ENCODE peak calls at places on chromosome 5, in nine cellular contexts. W, H, N, Y, L, C, I, B and X are unnamed samples.
A peak's percentile ranks its signal among the peaks of the same experiment; 100 is the strongest.

GRCh38 chr5:17966636-17967402 is 332.6 kb downstream of the TAF11L14 start:
- DNase-seq in Y (no peak), I (peak; percentile 31), N (no peak), C (no peak), L (no peak), H (no peak), B (no peak), W (no peak), X (peak; percentile 85)

GRCh38 chr5:139282195-139282557 is 11.4 kb upstream of the MATR3 start:
- DNase-seq in C (no peak), H (no peak), Y (no peak), I (no peak), W (no peak), N (no peak), L (no peak), B (no peak), X (peak; percentile 65)

GRCh38 chr5:108093186-108093585 is 288.7 kb downstream of the FBXL17 start:
- DNase-seq in B (no peak), N (peak; percentile 20), L (no peak), I (no peak), C (no peak), W (no peak), Y (no peak), H (no peak), X (peak; percentile 11)

GRCh38 chr5:37774912-37775483 is 64.8 kb downstream of the GDNF start:
- DNase-seq in B (no peak), L (no peak), Y (no peak), I (peak; percentile 32), C (no peak), N (peak; percentile 24), H (no peak), W (no peak), X (peak; percentile 28)

GRCh38 chr5:60350794-60351193 is 349.2 kb downstream of the DEPDC1B start:
- DNase-seq in H (peak; percentile 75), I (no peak), C (no peak), Y (no peak), W (no peak), B (peak; percentile 76), N (no peak), L (no peak), X (no peak)

GRCh38 chr5:45376463-45376862 is 319.7 kb downstream of the HCN1 start:
- DNase-seq in I (no peak), N (no peak), H (no peak), B (no peak), C (no peak), Y (no peak), W (no peak), L (no peak), X (no peak)

GRCh38 chr5:181243020-181243520 is 636 bp downstream of the RACK1 start:
- DNase-seq in I (no peak), Y (no peak), N (peak; percentile 25), C (no peak), H (no peak), W (no peak), L (no peak), B (no peak), X (no peak)

GRCh38 chr5:10424124-10424731 is 17.5 kb upstream of the ROPN1L start:
- DNase-seq in N (peak; percentile 61), I (no peak), L (no peak), C (no peak), W (no peak), B (no peak), Y (no peak), H (peak; percentile 36), X (peak; percentile 11)

GRCh38 chr5:54754878-54755277 is 230.5 kb downstream of the ESM1 start:
- DNase-seq in L (no peak), H (no peak), B (no peak), C (no peak), Y (no peak), N (no peak), W (no peak), I (no peak), X (no peak)

GRCh38 chr5:93164690-93165089 is 416.3 kb downstream of the NR2F1-AS1 start:
- DNase-seq in W (peak; percentile 25), C (no peak), N (peak; percentile 24), Y (no peak), B (peak; percentile 25), H (no peak), I (peak; percentile 59), L (no peak), X (peak; percentile 70)

GRCh38 chr5:143120460-143121134 is 282.9 kb downstream of the NR3C1 start:
- DNase-seq in H (no peak), I (no peak), W (no peak), N (no peak), L (no peak), Y (no peak), B (no peak), C (no peak), X (no peak)

GRCh38 chr5:143118222-143118621 is 285.3 kb downstream of the NR3C1 start:
- DNase-seq in W (no peak), C (no peak), H (no peak), I (no peak), N (no peak), L (peak; percentile 61), B (no peak), Y (no peak), X (peak; percentile 4)

GRCh38 chr5:143119301-143119769 is 284.2 kb downstream of the NR3C1 start:
- DNase-seq in W (no peak), Y (no peak), N (no peak), H (no peak), L (no peak), C (no peak), I (no peak), B (no peak), X (no peak)

GRCh38 chr5:143121135-143121474 is 282.4 kb downstream of the NR3C1 start:
- DNase-seq in L (no peak), Y (no peak), H (no peak), N (no peak), B (no peak), W (no peak), I (no peak), C (no peak), X (no peak)

GRCh38 chr5:143119881-143120341 is 283.6 kb downstream of the NR3C1 start:
- DNase-seq in B (no peak), Y (no peak), C (no peak), I (no peak), W (no peak), H (no peak), N (no peak), L (no peak), X (no peak)
- H3K4me3 ChIP-seq in B (no peak overlapping the region), Y (no peak overlapping the region), C (no peak overlapping the region), I (no peak overlapping the region), W (no peak overlapping the region), H (no peak overlapping the region), N (no peak overlapping the region), L (no peak overlapping the region), X (no peak overlapping the region)

DNA sequence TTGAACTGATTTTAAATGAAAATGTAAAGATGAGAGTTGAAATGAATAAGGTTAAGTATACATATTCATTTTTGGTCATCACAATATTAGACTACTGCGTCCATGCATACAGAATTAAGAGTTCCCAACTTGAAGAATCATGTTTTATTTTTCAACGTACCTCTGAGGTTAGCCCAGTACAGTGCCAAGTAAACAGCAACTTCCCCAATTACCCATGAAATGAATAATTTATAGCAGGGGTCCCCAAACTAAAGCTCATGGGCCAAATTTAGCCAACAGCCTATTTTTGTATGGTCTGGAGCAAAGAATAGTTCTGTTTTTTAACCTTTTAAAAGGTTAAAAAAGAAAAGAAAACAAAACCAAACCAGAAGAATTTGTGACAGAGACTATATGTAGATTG is 167.9 kb downstream of the CDC42SE2 start:
- DNase-seq in W (no peak), I (no peak), L (no peak), B (no peak), Y (no peak), C (no peak), H (no peak), N (no peak), X (no peak)
- H3K36me3 ChIP-seq in W (no peaks in the 10 kb centered on the region), I (peaks cover 5% of the 10 kb centered on the region), L (peaks cover 74% of the 10 kb centered on the region), B (no peaks in the 10 kb centered on the region), Y (peaks cover 4% of the 10 kb centered on the region), C (peaks cover 38% of the 10 kb centered on the region), H (peaks cover 10% of the 10 kb centered on the region), N (no peaks in the 10 kb centered on the region), X (peaks cover 9% of the 10 kb centered on the region)

DNA sequence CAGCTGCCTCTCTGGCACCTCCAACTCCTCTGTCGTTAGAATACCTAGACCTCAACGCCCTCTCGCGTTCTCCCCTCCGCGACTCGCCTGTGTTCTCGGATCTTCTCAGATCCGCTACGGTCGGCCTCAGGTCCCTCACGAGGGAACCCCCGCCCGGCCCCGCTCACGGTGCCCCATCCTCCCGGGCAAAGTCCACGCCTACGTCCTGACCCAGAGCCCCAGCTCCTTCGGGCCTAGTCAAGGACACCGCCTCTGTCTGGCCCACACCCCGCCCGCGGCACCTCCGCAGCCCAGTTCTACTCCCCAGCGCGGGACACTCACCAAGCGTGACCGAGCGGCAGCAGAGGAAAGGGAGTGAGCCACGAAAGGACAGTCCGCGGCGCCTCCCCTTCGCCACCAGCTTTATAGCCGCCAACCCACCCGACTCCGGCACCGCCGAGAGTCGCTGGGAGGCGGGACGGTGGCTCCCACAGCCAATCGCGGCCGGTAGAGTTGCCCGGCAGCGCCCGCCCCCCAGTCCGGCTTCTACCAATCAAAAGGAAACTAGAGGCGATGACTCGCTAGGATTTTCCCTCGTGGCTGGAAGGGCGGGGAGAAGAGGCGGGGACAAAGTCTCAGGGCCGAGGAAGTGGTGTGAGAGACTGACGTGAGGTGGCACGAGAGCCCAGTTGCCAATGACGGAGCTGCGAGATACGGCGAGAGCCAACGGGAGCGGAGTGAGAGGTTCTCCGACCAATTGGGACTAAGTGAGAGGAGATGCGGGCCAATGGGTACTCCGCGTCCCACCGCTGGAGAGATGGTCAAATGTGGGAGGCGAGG is at the start of gene HMGCS1:
- DNase-seq in H (peak; percentile 99), W (peak; percentile 98), Y (peak; percentile 98), N (peak; percentile 98), C (peak; percentile 99), B (peak; percentile 98), I (peak; percentile 100), L (peak; percentile 99), X (peak; percentile 99)
- TF ChIP-seq CTCF in H (no peak), W (no peak), Y (no peak), N (no peak), C (no peak), B (peak; percentile 1), I (no peak), L (no peak), X (no peak)

GRCh38 chr5:124643306-124643705 is 103.1 kb downstream of the ZNF608 start:
- DNase-seq in H (no peak), B (no peak), N (peak; percentile 55), W (no peak), C (no peak), Y (no peak), I (no peak), L (no peak), X (no peak)

GRCh38 chr5:124644582-124644981 is 101.9 kb downstream of the ZNF608 start:
- DNase-seq in B (no peak), C (no peak), H (no peak), N (no peak), Y (no peak), I (no peak), W (no peak), L (no peak), X (no peak)

GRCh38 chr5:124644138-124644537 is 102.3 kb downstream of the ZNF608 start:
- DNase-seq in L (no peak), H (no peak), B (no peak), C (no peak), W (no peak), N (no peak), I (no peak), Y (no peak), X (peak; percentile 39)

GRCh38 chr5:124647393-124647792 is 99.0 kb downstream of the ZNF608 start:
- DNase-seq in L (no peak), Y (no peak), C (no peak), H (no peak), N (no peak), B (no peak), I (no peak), W (no peak), X (no peak)

GRCh38 chr5:124645396-124645795 is 101.0 kb downstream of the ZNF608 start:
- DNase-seq in L (no peak), H (no peak), I (peak; percentile 45), W (no peak), N (no peak), B (no peak), Y (no peak), C (no peak), X (no peak)
- H3K4me3 ChIP-seq in L (no peak overlapping the region), H (no peak overlapping the region), I (no peak overlapping the region), W (no peak overlapping the region), N (no peak overlapping the region), B (no peak overlapping the region), Y (no peak overlapping the region), C (no peak overlapping the region), X (no peak overlapping the region)